ENCODE peak calls at places on chromosome 19, in nine cellular contexts. One of them, this sample, is unnamed.

GRCh38 chr19:23528376-23528775 is 133.1 kb upstream of the ZNF91 start:
- DNase-seq in endodermal cell: no peak
- DNase-seq in adrenal gland: no peak
- DNase-seq in body of pancreas: no peak
- DNase-seq in BE2C: no peak
- DNase-seq in CD8-positive, alpha-beta T cell: no peak
- DNase-seq in pancreas: no peak
- DNase-seq in cardiac muscle cell: no peak
- DNase-seq in left ventricle myocardium inferior: no peak
- DNase-seq in this sample: no peak

GRCh38 chr19:44530777-44531176 is 1.3 kb upstream of the CEACAM20 start:
- DNase-seq in endodermal cell: no peak
- DNase-seq in adrenal gland: no peak
- DNase-seq in body of pancreas: no peak
- DNase-seq in BE2C: no peak
- DNase-seq in CD8-positive, alpha-beta T cell: no peak
- DNase-seq in pancreas: no peak
- DNase-seq in cardiac muscle cell: no peak
- DNase-seq in left ventricle myocardium inferior: no peak
- DNase-seq in this sample: no peak

GRCh38 chr19:23762884-23763711 is 4.4 kb upstream of the ZNF681 start:
- DNase-seq in endodermal cell: peak; percentile 95
- DNase-seq in adrenal gland: peak; percentile 80
- DNase-seq in body of pancreas: peak; percentile 88
- DNase-seq in BE2C: no peak
- DNase-seq in CD8-positive, alpha-beta T cell: peak; percentile 87
- DNase-seq in pancreas: peak; percentile 92
- DNase-seq in cardiac muscle cell: peak; percentile 95
- DNase-seq in left ventricle myocardium inferior: peak; percentile 87
- DNase-seq in this sample: peak; percentile 88

GRCh38 chr19:15195381-15195964 is 5.3 kb downstream of the NOTCH3 start:
- DNase-seq in endodermal cell: peak; percentile 92
- DNase-seq in adrenal gland: no peak
- DNase-seq in body of pancreas: peak; percentile 75
- DNase-seq in BE2C: peak; percentile 64
- DNase-seq in CD8-positive, alpha-beta T cell: peak; percentile 50
- DNase-seq in pancreas: peak; percentile 83
- DNase-seq in cardiac muscle cell: peak; percentile 81
- DNase-seq in left ventricle myocardium inferior: peak; percentile 39
- DNase-seq in this sample: peak; percentile 78

GRCh38 chr19:49441210-49441959 is at the start of gene SLC17A7:
- DNase-seq in endodermal cell: peak; percentile 91
- DNase-seq in adrenal gland: no peak
- DNase-seq in body of pancreas: peak; percentile 32
- DNase-seq in BE2C: peak; percentile 65
- DNase-seq in CD8-positive, alpha-beta T cell: peak; percentile 50
- DNase-seq in pancreas: no peak
- DNase-seq in cardiac muscle cell: peak; percentile 68
- DNase-seq in left ventricle myocardium inferior: peak; percentile 63
- DNase-seq in this sample: no peak

GRCh38 chr19:6750062-6750461 is 10.6 kb downstream of the TRIP10 start:
- DNase-seq in endodermal cell: no peak
- DNase-seq in adrenal gland: no peak
- DNase-seq in body of pancreas: no peak
- DNase-seq in BE2C: no peak
- DNase-seq in CD8-positive, alpha-beta T cell: no peak
- DNase-seq in pancreas: no peak
- DNase-seq in cardiac muscle cell: no peak
- DNase-seq in left ventricle myocardium inferior: peak; percentile 75
- DNase-seq in this sample: no peak

GRCh38 chr19:46144756-46145155 is 3.3 kb upstream of the IGFL2 start:
- DNase-seq in endodermal cell: no peak
- DNase-seq in adrenal gland: no peak
- DNase-seq in body of pancreas: no peak
- DNase-seq in BE2C: no peak
- DNase-seq in CD8-positive, alpha-beta T cell: no peak
- DNase-seq in pancreas: no peak
- DNase-seq in cardiac muscle cell: no peak
- DNase-seq in left ventricle myocardium inferior: no peak
- DNase-seq in this sample: no peak

GRCh38 chr19:12195501-12195860 is 32.6 kb downstream of the ZNF136 start:
- DNase-seq in endodermal cell: no peak
- DNase-seq in adrenal gland: no peak
- DNase-seq in body of pancreas: no peak
- DNase-seq in BE2C: no peak
- DNase-seq in CD8-positive, alpha-beta T cell: no peak
- DNase-seq in pancreas: no peak
- DNase-seq in cardiac muscle cell: no peak
- DNase-seq in left ventricle myocardium inferior: no peak
- DNase-seq in this sample: no peak

GRCh38 chr19:15836595-15837398 is 21.3 kb upstream of the OR10H1 start:
- DNase-seq in endodermal cell: peak; percentile 37
- DNase-seq in adrenal gland: peak; percentile 97
- DNase-seq in body of pancreas: peak; percentile 96
- DNase-seq in BE2C: peak; percentile 95
- DNase-seq in CD8-positive, alpha-beta T cell: peak; percentile 99
- DNase-seq in pancreas: peak; percentile 89
- DNase-seq in cardiac muscle cell: no peak
- DNase-seq in left ventricle myocardium inferior: peak; percentile 97
- DNase-seq in this sample: peak; percentile 97

GRCh38 chr19:40422428-40423226 is 3.2 kb downstream of the SERTAD1 start:
- DNase-seq in endodermal cell: peak; percentile 45
- DNase-seq in adrenal gland: no peak
- DNase-seq in body of pancreas: no peak
- DNase-seq in BE2C: no peak
- DNase-seq in CD8-positive, alpha-beta T cell: no peak
- DNase-seq in pancreas: no peak
- DNase-seq in cardiac muscle cell: no peak
- DNase-seq in left ventricle myocardium inferior: no peak
- DNase-seq in this sample: no peak

GRCh38 chr19:54473071-54473941 is at the start of gene CDC42EP5:
- DNase-seq in endodermal cell: peak; percentile 61
- DNase-seq in adrenal gland: no peak
- DNase-seq in body of pancreas: peak; percentile 54
- DNase-seq in BE2C: no peak
- DNase-seq in CD8-positive, alpha-beta T cell: no peak
- DNase-seq in pancreas: peak; percentile 72
- DNase-seq in cardiac muscle cell: peak; percentile 59
- DNase-seq in left ventricle myocardium inferior: peak; percentile 82
- DNase-seq in this sample: peak; percentile 73

GRCh38 chr19:5406816-5407215 is 48.4 kb upstream of the ZNRF4 start:
- DNase-seq in endodermal cell: no peak
- DNase-seq in adrenal gland: no peak
- DNase-seq in body of pancreas: no peak
- DNase-seq in BE2C: no peak
- DNase-seq in CD8-positive, alpha-beta T cell: no peak
- DNase-seq in pancreas: no peak
- DNase-seq in cardiac muscle cell: no peak
- DNase-seq in left ventricle myocardium inferior: no peak
- DNase-seq in this sample: no peak

GRCh38 chr19:23440207-23440606 is 44.9 kb upstream of the ZNF91 start:
- DNase-seq in endodermal cell: peak; percentile 77
- DNase-seq in adrenal gland: no peak
- DNase-seq in body of pancreas: no peak
- DNase-seq in BE2C: peak; percentile 47
- DNase-seq in CD8-positive, alpha-beta T cell: no peak
- DNase-seq in pancreas: no peak
- DNase-seq in cardiac muscle cell: no peak
- DNase-seq in left ventricle myocardium inferior: no peak
- DNase-seq in this sample: no peak

GRCh38 chr19:11495885-11496284 is 9.8 kb downstream of the ZNF653 start:
- DNase-seq in endodermal cell: no peak
- DNase-seq in adrenal gland: no peak
- DNase-seq in body of pancreas: no peak
- DNase-seq in BE2C: no peak
- DNase-seq in CD8-positive, alpha-beta T cell: no peak
- DNase-seq in pancreas: no peak
- DNase-seq in cardiac muscle cell: no peak
- DNase-seq in left ventricle myocardium inferior: no peak
- DNase-seq in this sample: no peak

GRCh38 chr19:13872695-13873389 is 4.1 kb upstream of the NANOS3 start:
- DNase-seq in endodermal cell: peak; percentile 91
- DNase-seq in adrenal gland: no peak
- DNase-seq in body of pancreas: peak; percentile 36
- DNase-seq in BE2C: no peak
- DNase-seq in CD8-positive, alpha-beta T cell: peak; percentile 62
- DNase-seq in pancreas: peak; percentile 71
- DNase-seq in cardiac muscle cell: peak; percentile 70
- DNase-seq in left ventricle myocardium inferior: no peak
- DNase-seq in this sample: peak; percentile 83

GRCh38 chr19:44848036-44848804 is 2.1 kb downstream of the NECTIN2 start:
- DNase-seq in endodermal cell: peak; percentile 82
- DNase-seq in adrenal gland: peak; percentile 53
- DNase-seq in body of pancreas: peak; percentile 39
- DNase-seq in BE2C: peak; percentile 31
- DNase-seq in CD8-positive, alpha-beta T cell: no peak
- DNase-seq in pancreas: no peak
- DNase-seq in cardiac muscle cell: peak; percentile 44
- DNase-seq in left ventricle myocardium inferior: no peak
- DNase-seq in this sample: no peak

GRCh38 chr19:40341601-40342482 is 6.4 kb downstream of the C19orf47 start:
- DNase-seq in endodermal cell: no peak
- DNase-seq in adrenal gland: peak; percentile 53
- DNase-seq in body of pancreas: no peak
- DNase-seq in BE2C: no peak
- DNase-seq in CD8-positive, alpha-beta T cell: no peak
- DNase-seq in pancreas: no peak
- DNase-seq in cardiac muscle cell: peak; percentile 32
- DNase-seq in left ventricle myocardium inferior: peak; percentile 85
- DNase-seq in this sample: peak; percentile 54

GRCh38 chr19:4557186-4557970 is 2.1 kb downstream of the SEMA6B start:
- DNase-seq in endodermal cell: peak; percentile 84
- DNase-seq in adrenal gland: no peak
- DNase-seq in body of pancreas: no peak
- DNase-seq in BE2C: no peak
- DNase-seq in CD8-positive, alpha-beta T cell: no peak
- DNase-seq in pancreas: no peak
- DNase-seq in cardiac muscle cell: no peak
- DNase-seq in left ventricle myocardium inferior: no peak
- DNase-seq in this sample: no peak

GRCh38 chr19:48006762-48007161 is 12.3 kb downstream of the ELSPBP1 start:
- DNase-seq in endodermal cell: peak; percentile 59
- DNase-seq in adrenal gland: no peak
- DNase-seq in body of pancreas: no peak
- DNase-seq in BE2C: peak; percentile 61
- DNase-seq in CD8-positive, alpha-beta T cell: no peak
- DNase-seq in pancreas: no peak
- DNase-seq in cardiac muscle cell: no peak
- DNase-seq in left ventricle myocardium inferior: no peak
- DNase-seq in this sample: no peak
- TF ChIP-seq CTCF in endodermal cell: peak; percentile 62
- TF ChIP-seq CTCF in adrenal gland: no peak
- TF ChIP-seq CTCF in body of pancreas: no peak
- TF ChIP-seq CTCF in BE2C: peak; percentile 71
- TF ChIP-seq CTCF in CD8-positive, alpha-beta T cell: no peak
- TF ChIP-seq CTCF in pancreas: no peak
- TF ChIP-seq CTCF in cardiac muscle cell: no peak
- TF ChIP-seq CTCF in left ventricle myocardium inferior: no peak
- TF ChIP-seq CTCF in this sample: no peak

DNA sequence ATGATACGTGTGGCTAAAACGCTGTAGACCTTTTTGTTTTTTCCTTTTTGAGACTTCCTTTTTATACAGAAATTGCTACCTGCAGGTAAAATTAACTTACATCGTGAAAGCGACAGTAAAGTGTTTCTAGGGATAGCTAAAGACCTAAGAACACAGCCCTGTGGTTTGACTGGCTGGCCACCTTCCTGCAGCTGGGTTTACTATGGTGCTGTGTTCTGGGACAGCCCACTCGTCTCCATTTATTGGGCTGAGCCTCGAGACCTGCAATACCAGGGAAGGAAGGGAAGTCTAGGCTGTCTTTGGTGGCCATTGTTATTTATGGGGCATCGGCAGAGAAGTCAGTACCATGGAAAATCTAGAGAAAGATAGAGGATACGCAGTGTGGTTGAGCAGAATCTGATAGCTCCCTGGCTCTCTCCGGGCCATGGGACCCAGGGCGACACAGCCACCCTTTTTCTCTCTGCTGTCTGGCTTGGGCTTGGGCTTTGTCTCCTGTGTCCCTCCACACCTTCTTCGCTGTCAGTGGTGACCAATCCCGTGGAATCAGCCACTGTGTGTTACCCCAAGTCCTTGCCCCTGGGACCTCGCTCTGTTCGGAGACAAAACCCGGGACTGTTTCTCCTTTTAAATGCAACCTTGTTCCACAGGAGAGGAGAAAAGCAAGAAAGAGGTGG is 30.9 kb downstream of the ACTN4 start:
- DNase-seq in endodermal cell: no peak
- DNase-seq in adrenal gland: no peak
- DNase-seq in body of pancreas: no peak
- DNase-seq in BE2C: no peak
- DNase-seq in CD8-positive, alpha-beta T cell: no peak
- DNase-seq in pancreas: peak; percentile 41
- DNase-seq in cardiac muscle cell: no peak
- DNase-seq in left ventricle myocardium inferior: no peak
- DNase-seq in this sample: no peak
- H3K4me1 ChIP-seq in endodermal cell: peaks cover 6% of the 10 kb centered on the region
- H3K4me1 ChIP-seq in adrenal gland: peaks cover 63% of the 10 kb centered on the region
- H3K4me1 ChIP-seq in body of pancreas: peaks cover 94% of the 10 kb centered on the region
- H3K4me1 ChIP-seq in BE2C: peaks cover 2% of the 10 kb centered on the region
- H3K4me1 ChIP-seq in CD8-positive, alpha-beta T cell: peaks cover 32% of the 10 kb centered on the region
- H3K4me1 ChIP-seq in pancreas: peaks cover 71% of the 10 kb centered on the region
- H3K4me1 ChIP-seq in cardiac muscle cell: peaks cover 36% of the 10 kb centered on the region
- H3K4me1 ChIP-seq in left ventricle myocardium inferior: peaks cover 98% of the 10 kb centered on the region
- H3K4me1 ChIP-seq in this sample: peaks cover 32% of the 10 kb centered on the region

GRCh38 chr19:9906475-9907087 is 29.7 kb downstream of the OLFM2 start:
- DNase-seq in endodermal cell: no peak
- DNase-seq in adrenal gland: no peak
- DNase-seq in body of pancreas: no peak
- DNase-seq in BE2C: no peak
- DNase-seq in CD8-positive, alpha-beta T cell: no peak
- DNase-seq in pancreas: no peak
- DNase-seq in cardiac muscle cell: no peak
- DNase-seq in left ventricle myocardium inferior: no peak
- DNase-seq in this sample: no peak
- TF ChIP-seq CTCF in endodermal cell: no peak
- TF ChIP-seq CTCF in adrenal gland: no peak
- TF ChIP-seq CTCF in body of pancreas: no peak
- TF ChIP-seq CTCF in BE2C: no peak
- TF ChIP-seq CTCF in CD8-positive, alpha-beta T cell: no peak
- TF ChIP-seq CTCF in pancreas: no peak
- TF ChIP-seq CTCF in cardiac muscle cell: no peak
- TF ChIP-seq CTCF in left ventricle myocardium inferior: no peak
- TF ChIP-seq CTCF in this sample: no peak

DNA sequence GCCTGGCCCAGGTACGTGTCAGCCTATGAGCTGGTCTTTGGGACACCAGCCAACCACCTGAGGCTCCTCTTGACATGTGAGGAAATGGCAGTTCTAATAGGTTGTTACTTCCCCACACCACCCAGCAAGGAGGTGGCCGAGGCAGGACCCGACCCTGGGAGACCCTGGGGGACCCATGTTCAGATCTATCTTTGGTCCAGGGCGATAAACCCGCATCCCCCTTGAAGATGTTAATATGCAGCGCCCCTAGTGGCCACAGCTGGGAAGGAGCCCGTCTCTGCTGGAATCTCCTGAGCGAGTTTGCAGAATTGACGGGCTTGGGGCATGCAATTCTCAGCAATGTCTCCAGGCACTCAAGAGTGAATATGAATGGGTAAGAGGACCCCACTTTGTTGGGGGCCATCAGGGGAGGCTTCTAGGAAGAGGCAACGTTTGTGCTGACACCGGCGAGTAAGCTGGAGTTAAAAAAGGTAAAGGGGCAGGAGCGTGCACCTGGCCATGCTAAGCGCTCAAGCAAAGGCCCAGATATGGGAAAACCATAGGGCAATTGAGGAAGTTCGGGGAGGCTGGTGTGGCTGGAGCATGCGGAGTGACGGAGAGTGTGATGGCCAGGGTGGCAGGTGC is 1.5 kb upstream of the MYO1F start:
- DNase-seq in endodermal cell: peak; percentile 95
- DNase-seq in adrenal gland: peak; percentile 60
- DNase-seq in body of pancreas: peak; percentile 74
- DNase-seq in BE2C: peak; percentile 73
- DNase-seq in CD8-positive, alpha-beta T cell: peak; percentile 78
- DNase-seq in pancreas: peak; percentile 89
- DNase-seq in cardiac muscle cell: peak; percentile 85
- DNase-seq in left ventricle myocardium inferior: peak; percentile 78
- DNase-seq in this sample: peak; percentile 88
- H3K4me1 ChIP-seq in endodermal cell: peaks cover 5% of the 10 kb centered on the region
- H3K4me1 ChIP-seq in adrenal gland: no peaks in the 10 kb centered on the region
- H3K4me1 ChIP-seq in body of pancreas: peaks cover 6% of the 10 kb centered on the region
- H3K4me1 ChIP-seq in BE2C: no peaks in the 10 kb centered on the region
- H3K4me1 ChIP-seq in CD8-positive, alpha-beta T cell: peaks cover 63% of the 10 kb centered on the region
- H3K4me1 ChIP-seq in pancreas: no peaks in the 10 kb centered on the region
- H3K4me1 ChIP-seq in cardiac muscle cell: no peaks in the 10 kb centered on the region
- H3K4me1 ChIP-seq in left ventricle myocardium inferior: peaks cover 24% of the 10 kb centered on the region
- H3K4me1 ChIP-seq in this sample: peaks cover 56% of the 10 kb centered on the region